ENCODE peak calls at places on chromosomes 2 and 18, in ten cellular contexts. Z, J, F, H, G, I, Y, U, R and B are unnamed samples.

GRCh38 chr2:18149660-18150246 is 271.3 kb downstream of the KCNS3 start:
- DNase-seq in Y (peak), H (peak), Z (peak), R (no peak), F (peak), J (no peak), G (no peak), U (no peak), I (no peak), B (peak)

GRCh38 chr2:86037795-86038192 is 67.9 kb downstream of the POLR1A start:
- DNase-seq in Y (no peak), U (no peak), J (no peak), I (no peak), H (no peak), F (no peak), R (no peak), Z (no peak), G (no peak), B (no peak)

GRCh38 chr2:200944467-200945394 is 18.7 kb downstream of the ORC2 start:
- DNase-seq in Y (no peak), I (peak), G (no peak), H (peak), Z (no peak), J (peak), U (no peak), F (peak), R (no peak), B (peak)

GRCh38 chr2:84481702-84482101 is 22.6 kb upstream of the SUCLG1 start:
- DNase-seq in Z (no peak), Y (no peak), U (peak), H (peak), I (no peak), G (no peak), R (peak), J (no peak), F (no peak), B (peak)

GRCh38 chr2:98895901-98896300 is 40.1 kb downstream of the CRACDL start:
- DNase-seq in H (no peak), Y (no peak), R (no peak), F (no peak), G (no peak), J (no peak), I (no peak), Z (no peak), U (no peak), B (no peak)

GRCh38 chr2:157875720-157876065 is 437 bp downstream of the ACVR1 start:
- DNase-seq in R (no peak), Y (peak), I (no peak), F (peak), G (peak), H (peak), J (no peak), Z (no peak), U (no peak), B (peak)

GRCh38 chr2:95292623-95293260 is 4.4 kb upstream of the KCNIP3 start:
- DNase-seq in F (no peak), Z (no peak), H (peak), Y (no peak), J (no peak), R (no peak), U (no peak), G (no peak), I (no peak), B (no peak)

GRCh38 chr18:39480494-39481245 is 1915.1 kb upstream of the CELF4 start:
- DNase-seq in R (no peak), Y (no peak), Z (no peak), G (no peak), U (no peak), I (no peak), F (no peak), J (no peak), H (peak), B (no peak)

GRCh38 chr2:72176281-72176680 is 28.6 kb upstream of the CYP26B1 start:
- DNase-seq in Z (no peak), R (no peak), J (no peak), F (no peak), U (no peak), I (no peak), Y (no peak), G (no peak), H (no peak), B (no peak)